ENCODE peak calls at places on chromosome 10, in six cellular contexts. C, Y, K, A, D and U are unnamed samples.

GRCh38 chr10:106185991-106186390 is 978.5 kb downstream of the SORCS1 start:
- DNase-seq in C (peak; percentile 45), Y (peak; percentile 56), K (no peak), A (no peak), D (peak; percentile 70), U (peak; percentile 63)

GRCh38 chr10:131288648-131289047 is 22.9 kb downstream of the TCERG1L start:
- DNase-seq in C (no peak), Y (no peak), K (no peak), A (no peak), D (no peak), U (no peak)

GRCh38 chr10:74753295-74754211 is 72.8 kb upstream of the KAT6B start:
- DNase-seq in C (peak; percentile 68), Y (no peak), K (no peak), A (no peak), D (peak; percentile 78), U (no peak)

GRCh38 chr10:101236376-101237079 is 7.3 kb upstream of the LBX1 start:
- DNase-seq in C (no peak), Y (no peak), K (no peak), A (no peak), D (peak; percentile 61), U (no peak)

GRCh38 chr10:3482200-3482993 is 302.6 kb downstream of the KLF6 start:
- DNase-seq in C (peak; percentile 96), Y (peak; percentile 92), K (peak; percentile 99), A (peak; percentile 80), D (peak; percentile 95), U (peak; percentile 94)

GRCh38 chr10:120765241-120765803 is 85.8 kb upstream of the WDR11 start:
- DNase-seq in C (no peak), Y (no peak), K (no peak), A (no peak), D (no peak), U (no peak)

GRCh38 chr10:72762042-72762441 is 70.1 kb downstream of the MCU start:
- DNase-seq in C (no peak), Y (no peak), K (no peak), A (no peak), D (peak; percentile 29), U (no peak)

GRCh38 chr10:124732931-124733536 is 11.1 kb downstream of the FAM53B start:
- DNase-seq in C (peak; percentile 44), Y (peak; percentile 67), K (peak; percentile 81), A (no peak), D (peak; percentile 21), U (no peak)

GRCh38 chr10:34507217-34507616 is 307.9 kb downstream of the PARD3 start:
- DNase-seq in C (no peak), Y (no peak), K (no peak), A (no peak), D (no peak), U (no peak)

GRCh38 chr10:110376021-110376773 is 71.5 kb upstream of the SMNDC1 start:
- DNase-seq in C (no peak), Y (no peak), K (no peak), A (no peak), D (no peak), U (no peak)

GRCh38 chr10:44628921-44629320 is 244.0 kb upstream of the CXCL12 start:
- DNase-seq in C (peak; percentile 77), Y (peak; percentile 96), K (peak; percentile 67), A (no peak), D (peak; percentile 91), U (peak; percentile 97)

GRCh38 chr10:70758757-70759514 is 26.2 kb downstream of the TBATA start:
- DNase-seq in C (peak; percentile 49), Y (peak; percentile 84), K (peak; percentile 70), A (no peak), D (peak; percentile 88), U (peak; percentile 77)

GRCh38 chr10:16470747-16471146 is 33.9 kb downstream of the PTER start:
- DNase-seq in C (no peak), Y (no peak), K (no peak), A (no peak), D (no peak), U (no peak)

GRCh38 chr10:3481000-3481335 is 304.0 kb downstream of the KLF6 start:
- DNase-seq in C (no peak), Y (no peak), K (no peak), A (no peak), D (no peak), U (no peak)

GRCh38 chr10:76697923-76698322 is 939.7 kb downstream of the KCNMA1 start:
- DNase-seq in C (no peak), Y (no peak), K (no peak), A (no peak), D (no peak), U (no peak)
- TF ChIP-seq CTCF in C (no peak), Y (peak; percentile 12), K (no peak), A (no peak), D (no peak), U (no peak)

GRCh38 chr10:137031-137430 is 1.8 kb downstream of the ZMYND11 start:
- DNase-seq in C (no peak), Y (peak; percentile 39), K (peak; percentile 40), A (no peak), D (peak; percentile 52), U (peak; percentile 23)
- H3K4me3 ChIP-seq in C (peak overlapping the region; percentile 81), Y (no peak overlapping the region), K (no peak overlapping the region), A (peak overlapping the region; percentile 94), D (peak overlapping the region; percentile 61), U (peak overlapping the region; percentile 79)

GRCh38 chr10:20911626-20912025 is 14.5 kb upstream of the NEBL start:
- DNase-seq in C (no peak), Y (no peak), K (no peak), A (no peak), D (no peak), U (no peak)
- TF ChIP-seq CTCF in C (no peak), Y (no peak), K (no peak), A (no peak), D (no peak), U (no peak)

DNA sequence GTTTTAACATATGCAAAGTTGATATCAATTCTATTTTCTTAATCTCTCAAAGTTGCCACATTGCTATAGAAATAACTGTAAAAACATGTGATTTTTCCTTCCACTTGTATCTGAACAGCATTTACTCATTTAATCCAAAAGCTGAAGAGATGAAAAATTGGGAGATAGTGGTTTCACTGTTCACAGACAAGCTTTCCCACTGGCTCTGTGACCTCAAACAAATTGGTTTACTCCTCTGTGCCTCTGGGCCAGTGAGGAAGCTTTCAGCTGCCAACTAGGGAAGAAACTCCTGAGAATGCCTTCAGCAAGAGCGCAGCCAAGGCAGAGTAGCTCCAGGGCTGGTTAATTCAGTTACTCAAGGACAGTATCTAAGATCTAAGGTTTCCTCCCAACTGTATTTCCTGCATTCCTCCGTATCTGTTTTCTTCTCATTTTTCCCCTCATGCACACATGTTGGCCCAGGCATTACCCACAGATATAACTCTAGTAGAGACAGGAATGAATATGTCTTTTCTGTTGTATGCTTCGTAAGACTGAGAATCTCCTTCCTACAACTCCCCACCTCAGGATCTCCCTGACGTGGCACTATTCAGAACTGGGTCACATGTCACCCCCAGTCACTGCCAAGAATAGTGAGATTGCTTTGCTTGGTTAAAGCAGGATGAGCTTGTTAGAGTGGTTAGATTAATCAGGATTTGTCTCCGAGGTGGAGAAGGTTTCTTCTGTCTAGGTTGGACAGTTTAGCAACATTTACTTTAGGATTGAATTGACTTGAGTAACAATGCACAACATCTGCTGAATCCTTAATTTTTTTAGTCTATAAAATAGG is 315.7 kb downstream of the NRG3 start:
- DNase-seq in C (peak; percentile 7), Y (peak; percentile 52), K (no peak), A (no peak), D (peak; percentile 79), U (peak; percentile 61)
- H3K4me3 ChIP-seq in C (no peak overlapping the region), Y (no peak overlapping the region), K (no peak overlapping the region), A (no peak overlapping the region), D (no peak overlapping the region), U (no peak overlapping the region)

GRCh38 chr10:18417950-18418527 is 233.3 kb downstream of the NSUN6 start:
- DNase-seq in C (no peak), Y (no peak), K (no peak), A (no peak), D (no peak), U (no peak)
- TF ChIP-seq CTCF in C (no peak), Y (no peak), K (no peak), A (no peak), D (no peak), U (no peak)